ENCODE peak calls at places on chromosomes 13 and 19, in five cellular contexts. V is breast epithelium, P is fibroblast of lung, Y is aorta, M is keratinocyte. H is an unnamed sample.

GRCh38 chr13:43861863-43862262 is 17.7 kb downstream of the CCDC122 start:
- DNase-seq in P (no peak), Y (no peak), M (no peak), V (no peak), H (no peak)

GRCh38 chr13:109868583-109869311 is 82.4 kb upstream of the IRS2 start:
- DNase-seq in M (no peak), P (no peak), Y (no peak), V (no peak), H (no peak)

GRCh38 chr19:7326105-7326877 is 22.4 kb upstream of the ARHGEF18 start:
- DNase-seq in M (peak; percentile 2), Y (peak; percentile 24), P (no peak), V (no peak), H (no peak)

GRCh38 chr13:33868343-33868994 is 50.5 kb downstream of the RFC3 start:
- DNase-seq in V (no peak), P (no peak), Y (no peak), M (no peak), H (no peak)

GRCh38 chr13:24842533-24843278 is 78.7 kb downstream of the RNF17 start:
- DNase-seq in P (peak; percentile 5), V (no peak), Y (no peak), M (no peak), H (no peak)

GRCh38 chr19:10593820-10594637 is 6.9 kb upstream of the AP1M2 start:
- DNase-seq in M (no peak), Y (no peak), P (no peak), V (no peak), H (no peak)

GRCh38 chr13:33445024-33445423 is 159.5 kb upstream of the STARD13 start:
- DNase-seq in Y (no peak), V (no peak), M (no peak), P (no peak), H (no peak)

GRCh38 chr19:45049073-45049736 is 10.4 kb downstream of the CLASRP start:
- DNase-seq in V (peak; percentile 67), Y (no peak), P (no peak), M (no peak), H (no peak)

GRCh38 chr13:46983881-46984280 is 87.0 kb upstream of the HTR2A start:
- DNase-seq in P (peak; percentile 20), M (no peak), Y (no peak), V (no peak), H (peak; percentile 8)

GRCh38 chr13:105572401-105572800 is 963.1 kb downstream of the EFNB2 start:
- DNase-seq in M (no peak), V (no peak), Y (no peak), P (peak; percentile 46), H (no peak)

GRCh38 chr13:110137677-110138008 is 169.3 kb downstream of the COL4A1 start:
- DNase-seq in M (no peak), Y (no peak), P (no peak), V (no peak), H (no peak)

GRCh38 chr19:6271721-6272410 is 7.9 kb downstream of the MLLT1 start:
- DNase-seq in V (peak; percentile 75), Y (peak; percentile 93), M (no peak), P (peak; percentile 82), H (no peak)

GRCh38 chr19:35935911-35936737 is at the start of gene LRFN3:
- DNase-seq in Y (peak; percentile 93), P (peak; percentile 72), V (no peak), M (peak; percentile 19), H (no peak)

GRCh38 chr19:4592445-4592844 is 33.0 kb upstream of the SEMA6B start:
- DNase-seq in V (no peak), Y (no peak), M (no peak), P (no peak), H (no peak)

GRCh38 chr13:110340812-110341444 is 33.8 kb downstream of the COL4A2 start:
- DNase-seq in V (no peak), Y (peak; percentile 97), P (peak; percentile 87), M (no peak), H (no peak)

GRCh38 chr13:27997904-27998522 is 9.5 kb upstream of the URAD start:
- DNase-seq in Y (no peak), V (no peak), P (peak; percentile 15), M (no peak), H (no peak)

GRCh38 chr13:51220706-51221105 is 1.5 kb upstream of the FAM124A start:
- DNase-seq in M (no peak), P (peak; percentile 6), Y (no peak), V (no peak), H (no peak)

GRCh38 chr13:30880151-30880551 is 25.9 kb upstream of the MEDAG start:
- DNase-seq in Y (no peak), V (no peak), M (no peak), P (peak; percentile 82), H (no peak)

GRCh38 chr13:111049791-111050538 is 65.1 kb upstream of the ARHGEF7 start:
- DNase-seq in V (no peak), M (no peak), P (no peak), Y (peak; percentile 77), H (no peak)

GRCh38 chr13:30061217-30061616 is 210.8 kb upstream of the UBL3 start:
- DNase-seq in Y (no peak), V (no peak), P (no peak), M (no peak), H (no peak)

GRCh38 chr19:33298146-33298911 is 4.0 kb downstream of the CEBPA start:
- DNase-seq in V (peak; percentile 57), M (no peak), P (no peak), Y (no peak), H (no peak)
- H3K27me3 ChIP-seq in V (no peaks in the 10 kb centered on the region), M (peaks cover 15% of the 10 kb centered on the region), P (peaks cover 26% of the 10 kb centered on the region), Y (no peaks in the 10 kb centered on the region), H (peaks cover 47% of the 10 kb centered on the region)

DNA sequence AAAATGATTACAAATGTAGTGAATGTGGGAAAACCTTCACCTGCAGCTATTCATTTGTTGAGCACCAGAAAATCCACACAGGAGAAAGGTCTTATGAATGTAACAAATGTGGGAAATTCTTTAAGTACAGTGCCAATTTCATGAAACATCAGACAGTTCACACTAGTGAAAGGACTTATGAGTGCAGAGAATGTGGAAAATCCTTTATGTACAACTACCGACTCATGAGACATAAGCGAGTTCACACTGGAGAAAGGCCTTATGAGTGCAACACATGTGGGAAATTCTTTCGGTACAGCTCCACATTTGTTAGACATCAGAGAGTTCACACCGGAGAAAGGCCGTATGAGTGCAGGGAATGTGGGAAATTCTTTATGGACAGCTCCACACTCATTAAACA is 9.2 kb downstream of the ZNF548 start:
- DNase-seq in M (no peak), P (no peak), Y (no peak), V (no peak), H (no peak)
- H3K9me3 ChIP-seq in M (no peaks in the 10 kb centered on the region), P (peaks cover 2% of the 10 kb centered on the region), Y (peaks cover 31% of the 10 kb centered on the region), V (peaks cover 83% of the 10 kb centered on the region), H (peaks cover 29% of the 10 kb centered on the region)

GRCh38 chr19:30065680-30066606 is 123.9 kb downstream of the URI1 start:
- DNase-seq in V (no peak), P (no peak), Y (no peak), M (no peak), H (no peak)
- H3K27me3 ChIP-seq in V (peaks cover 32% of the 10 kb centered on the region), P (no peaks in the 10 kb centered on the region), Y (no peaks in the 10 kb centered on the region), M (no peaks in the 10 kb centered on the region), H (no peaks in the 10 kb centered on the region)

GRCh38 chr13:35785563-35786327 is 309.3 kb upstream of the MAB21L1 start:
- DNase-seq in V (no peak), P (no peak), Y (no peak), M (no peak), H (no peak)

GRCh38 chr13:35781044-35781443 is 304.6 kb upstream of the MAB21L1 start:
- DNase-seq in Y (no peak), M (no peak), P (no peak), V (no peak), H (no peak)

GRCh38 chr13:35782793-35783192 is 306.3 kb upstream of the MAB21L1 start:
- DNase-seq in P (no peak), Y (no peak), V (no peak), M (no peak), H (no peak)

GRCh38 chr13:35781661-35782060 is 305.2 kb upstream of the MAB21L1 start:
- DNase-seq in V (no peak), M (no peak), P (no peak), Y (no peak), H (no peak)

DNA sequence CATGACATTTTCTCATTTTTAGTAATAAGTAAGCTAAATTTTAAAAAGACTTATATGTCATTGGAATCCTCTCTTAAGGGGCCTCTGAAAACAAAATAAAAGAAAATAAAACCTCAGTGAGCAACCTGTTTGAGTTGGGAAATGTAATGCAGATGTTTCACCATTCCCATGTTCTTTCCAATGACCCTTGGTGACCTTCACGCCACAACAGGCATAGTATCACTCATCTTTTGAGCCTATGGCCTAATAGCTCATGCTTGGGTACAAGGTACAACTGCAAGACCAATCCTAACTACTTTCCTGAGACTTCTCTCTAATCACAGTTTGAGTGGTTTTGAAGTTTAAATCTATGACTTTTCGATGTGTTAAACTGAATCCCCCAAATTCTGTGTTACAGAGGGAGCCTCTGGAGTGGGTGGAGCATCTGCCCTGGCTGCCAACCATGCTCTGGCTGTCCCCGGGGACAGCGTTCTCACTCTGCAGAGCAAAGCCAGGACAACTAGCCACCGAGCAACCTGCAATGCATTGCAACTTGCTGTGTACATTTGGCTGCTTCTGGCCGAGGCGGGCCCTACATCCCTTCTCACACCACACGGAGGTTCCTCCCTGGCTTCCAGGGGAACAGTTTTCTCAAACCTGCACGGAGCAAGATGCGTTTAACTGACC is 307.9 kb upstream of the MAB21L1 start:
- DNase-seq in V (no peak), P (no peak), M (no peak), Y (no peak), H (no peak)
- H3K9me3 ChIP-seq in V (no peaks in the 10 kb centered on the region), P (no peaks in the 10 kb centered on the region), M (no peaks in the 10 kb centered on the region), Y (no peaks in the 10 kb centered on the region), H (no peaks in the 10 kb centered on the region)

GRCh38 chr19:55431183-55431582 is 11.9 kb downstream of the SHISA7 start:
- DNase-seq in M (no peak), V (no peak), Y (no peak), P (no peak), H (no peak)

GRCh38 chr19:55435020-55435419 is 8.1 kb downstream of the SHISA7 start:
- DNase-seq in V (no peak), Y (no peak), P (no peak), M (no peak), H (no peak)

GRCh38 chr19:55434356-55434755 is 8.7 kb downstream of the SHISA7 start:
- DNase-seq in M (no peak), Y (no peak), V (no peak), P (no peak), H (no peak)

GRCh38 chr19:55433292-55433691 is 9.8 kb downstream of the SHISA7 start:
- DNase-seq in V (no peak), P (no peak), Y (no peak), M (no peak), H (no peak)

DNA sequence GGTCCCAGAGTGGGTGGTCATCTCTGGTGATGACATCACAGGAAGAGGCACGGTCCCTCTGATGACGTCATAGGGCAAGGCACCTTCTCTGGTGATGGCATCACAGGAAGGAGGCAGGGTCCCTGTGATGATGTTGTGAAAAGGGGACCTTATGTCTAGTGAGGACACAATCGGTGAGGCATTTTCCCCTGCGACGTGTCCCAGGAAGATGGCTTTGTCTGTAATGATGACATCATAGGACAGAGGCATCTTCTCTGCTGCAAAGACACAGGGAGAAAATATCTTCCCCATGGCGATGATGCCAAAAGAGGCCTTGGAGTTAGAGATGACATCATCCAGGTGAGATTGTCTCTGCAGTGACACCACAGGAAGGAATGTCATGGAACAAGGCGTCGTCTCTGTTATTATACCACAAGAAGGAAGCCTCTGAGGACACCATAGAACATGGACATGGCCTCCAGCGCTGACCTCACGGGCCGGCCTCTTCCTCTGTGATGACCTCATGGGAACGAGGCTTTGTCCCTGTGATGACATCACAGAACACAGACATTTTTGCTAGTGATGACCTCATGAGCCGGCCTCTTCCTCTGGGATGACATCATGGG is 10.6 kb downstream of the SHISA7 start:
- DNase-seq in M (no peak), P (no peak), V (no peak), Y (no peak), H (no peak)
- H3K27me3 ChIP-seq in M (peaks cover 21% of the 10 kb centered on the region), P (no peaks in the 10 kb centered on the region), V (peaks cover 65% of the 10 kb centered on the region), Y (no peaks in the 10 kb centered on the region), H (peaks cover 7% of the 10 kb centered on the region)

H was measured in AG04450.